ENCODE peak calls at places on chromosomes 13 and 19, in seven cellular contexts. One of them, this sample, is unnamed.

GRCh38 chr13:85828094-85828684 is 29.0 kb upstream of the SLITRK6 start:
- DNase-seq in PC-9: no peak
- DNase-seq in IMR-90: peak
- DNase-seq in CD8-positive, alpha-beta memory T cell: no peak
- DNase-seq in lung: no peak
- DNase-seq in NB4: peak
- DNase-seq in H7: no peak
- DNase-seq in this sample: no peak

GRCh38 chr19:1239796-1240737 is 1.5 kb upstream of the ATP5F1D start:
- DNase-seq in PC-9: peak
- DNase-seq in IMR-90: peak
- DNase-seq in CD8-positive, alpha-beta memory T cell: peak
- DNase-seq in lung: peak
- DNase-seq in NB4: peak
- DNase-seq in H7: peak
- DNase-seq in this sample: no peak

GRCh38 chr19:18898533-18899408 is 2.8 kb upstream of the CERS1 start:
- DNase-seq in PC-9: no peak
- DNase-seq in IMR-90: no peak
- DNase-seq in CD8-positive, alpha-beta memory T cell: no peak
- DNase-seq in lung: no peak
- DNase-seq in NB4: no peak
- DNase-seq in H7: peak
- DNase-seq in this sample: no peak

GRCh38 chr19:48390188-48391099 is 907 bp downstream of the KDELR1 start:
- DNase-seq in PC-9: peak
- DNase-seq in IMR-90: peak
- DNase-seq in CD8-positive, alpha-beta memory T cell: peak
- DNase-seq in lung: peak
- DNase-seq in NB4: peak
- DNase-seq in H7: peak
- DNase-seq in this sample: no peak

GRCh38 chr19:46606019-46606418 is 4.9 kb downstream of the CALM3 start:
- DNase-seq in PC-9: no peak
- DNase-seq in IMR-90: no peak
- DNase-seq in CD8-positive, alpha-beta memory T cell: no peak
- DNase-seq in lung: no peak
- DNase-seq in NB4: peak
- DNase-seq in H7: no peak
- DNase-seq in this sample: no peak

GRCh38 chr13:19601749-19602725 is 31.4 kb upstream of the MPHOSPH8 start:
- DNase-seq in PC-9: no peak
- DNase-seq in IMR-90: peak
- DNase-seq in CD8-positive, alpha-beta memory T cell: peak
- DNase-seq in lung: no peak
- DNase-seq in NB4: peak
- DNase-seq in H7: peak
- DNase-seq in this sample: no peak

GRCh38 chr13:49858183-49858856 is 65.8 kb upstream of the KPNA3 start:
- DNase-seq in PC-9: peak
- DNase-seq in IMR-90: peak
- DNase-seq in CD8-positive, alpha-beta memory T cell: no peak
- DNase-seq in lung: peak
- DNase-seq in NB4: no peak
- DNase-seq in H7: no peak
- DNase-seq in this sample: no peak

GRCh38 chr19:45276284-45276687 is 25.2 kb downstream of the MARK4 start:
- DNase-seq in PC-9: no peak
- DNase-seq in IMR-90: peak
- DNase-seq in CD8-positive, alpha-beta memory T cell: no peak
- DNase-seq in lung: no peak
- DNase-seq in NB4: no peak
- DNase-seq in H7: no peak
- DNase-seq in this sample: no peak

GRCh38 chr19:19061491-19061890 is 2.3 kb upstream of the SLC25A42 start:
- DNase-seq in PC-9: no peak
- DNase-seq in IMR-90: no peak
- DNase-seq in CD8-positive, alpha-beta memory T cell: no peak
- DNase-seq in lung: no peak
- DNase-seq in NB4: no peak
- DNase-seq in H7: no peak
- DNase-seq in this sample: no peak

GRCh38 chr13:51639171-51639570 is 54.9 kb downstream of the WDFY2 start:
- DNase-seq in PC-9: no peak
- DNase-seq in IMR-90: peak
- DNase-seq in CD8-positive, alpha-beta memory T cell: no peak
- DNase-seq in lung: no peak
- DNase-seq in NB4: no peak
- DNase-seq in H7: no peak
- DNase-seq in this sample: no peak
- H3K4me3 ChIP-seq in PC-9: no peak
- H3K4me3 ChIP-seq in IMR-90: no peak
- H3K4me3 ChIP-seq in CD8-positive, alpha-beta memory T cell: no peak
- H3K4me3 ChIP-seq in lung: no peak
- H3K4me3 ChIP-seq in NB4: no peak
- H3K4me3 ChIP-seq in H7: no peak
- H3K4me3 ChIP-seq in this sample: no peak

DNA sequence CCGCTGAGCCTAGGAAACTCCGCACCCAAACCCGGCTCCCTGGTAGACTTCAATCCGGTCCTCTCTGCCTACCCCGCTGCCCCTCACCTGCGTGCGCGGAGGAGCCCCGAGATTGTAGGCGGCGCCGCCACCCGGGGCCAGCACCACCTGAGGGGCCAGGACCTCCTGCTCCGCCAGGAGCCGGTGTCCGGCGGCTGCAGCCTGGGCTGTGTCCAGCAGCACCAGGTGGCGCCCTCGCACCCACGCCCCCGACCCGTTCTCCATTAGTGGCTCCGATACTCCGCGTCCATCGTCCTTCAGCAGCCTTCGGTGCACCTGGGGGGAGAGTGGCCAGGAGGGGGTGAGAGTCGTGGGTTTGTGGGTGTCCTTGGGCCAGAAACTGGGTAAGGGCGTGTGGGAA is 18.5 kb downstream of the MAN2B1 start:
- DNase-seq in PC-9: no peak
- DNase-seq in IMR-90: no peak
- DNase-seq in CD8-positive, alpha-beta memory T cell: no peak
- DNase-seq in lung: no peak
- DNase-seq in NB4: no peak
- DNase-seq in H7: peak
- DNase-seq in this sample: no peak
- H3K4me3 ChIP-seq in PC-9: no peak
- H3K4me3 ChIP-seq in IMR-90: no peak
- H3K4me3 ChIP-seq in CD8-positive, alpha-beta memory T cell: no peak
- H3K4me3 ChIP-seq in lung: no peak
- H3K4me3 ChIP-seq in NB4: no peak
- H3K4me3 ChIP-seq in H7: peak
- H3K4me3 ChIP-seq in this sample: no peak

GRCh38 chr19:10416380-10417257 is 3.7 kb upstream of the PDE4A start:
- DNase-seq in PC-9: peak
- DNase-seq in IMR-90: peak
- DNase-seq in CD8-positive, alpha-beta memory T cell: peak
- DNase-seq in lung: peak
- DNase-seq in NB4: peak
- DNase-seq in H7: peak
- DNase-seq in this sample: peak
- H3K4me3 ChIP-seq in PC-9: peak
- H3K4me3 ChIP-seq in IMR-90: peak
- H3K4me3 ChIP-seq in CD8-positive, alpha-beta memory T cell: peak
- H3K4me3 ChIP-seq in lung: peak
- H3K4me3 ChIP-seq in NB4: peak
- H3K4me3 ChIP-seq in H7: peak
- H3K4me3 ChIP-seq in this sample: peak

GRCh38 chr19:40365010-40365409 is 16.5 kb downstream of the PLD3 start:
- DNase-seq in PC-9: no peak
- DNase-seq in IMR-90: no peak
- DNase-seq in CD8-positive, alpha-beta memory T cell: no peak
- DNase-seq in lung: no peak
- DNase-seq in NB4: no peak
- DNase-seq in H7: no peak
- DNase-seq in this sample: no peak

GRCh38 chr19:40367577-40368434 is 19.3 kb downstream of the PLD3 start:
- DNase-seq in PC-9: no peak
- DNase-seq in IMR-90: no peak
- DNase-seq in CD8-positive, alpha-beta memory T cell: no peak
- DNase-seq in lung: no peak
- DNase-seq in NB4: no peak
- DNase-seq in H7: peak
- DNase-seq in this sample: no peak

GRCh38 chr19:40369797-40370196 is 20.2 kb downstream of the HIPK4 start:
- DNase-seq in PC-9: no peak
- DNase-seq in IMR-90: no peak
- DNase-seq in CD8-positive, alpha-beta memory T cell: no peak
- DNase-seq in lung: no peak
- DNase-seq in NB4: no peak
- DNase-seq in H7: no peak
- DNase-seq in this sample: no peak

GRCh38 chr19:40365613-40366401 is 17.3 kb downstream of the PLD3 start:
- DNase-seq in PC-9: peak
- DNase-seq in IMR-90: peak
- DNase-seq in CD8-positive, alpha-beta memory T cell: peak
- DNase-seq in lung: peak
- DNase-seq in NB4: peak
- DNase-seq in H7: peak
- DNase-seq in this sample: no peak

DNA sequence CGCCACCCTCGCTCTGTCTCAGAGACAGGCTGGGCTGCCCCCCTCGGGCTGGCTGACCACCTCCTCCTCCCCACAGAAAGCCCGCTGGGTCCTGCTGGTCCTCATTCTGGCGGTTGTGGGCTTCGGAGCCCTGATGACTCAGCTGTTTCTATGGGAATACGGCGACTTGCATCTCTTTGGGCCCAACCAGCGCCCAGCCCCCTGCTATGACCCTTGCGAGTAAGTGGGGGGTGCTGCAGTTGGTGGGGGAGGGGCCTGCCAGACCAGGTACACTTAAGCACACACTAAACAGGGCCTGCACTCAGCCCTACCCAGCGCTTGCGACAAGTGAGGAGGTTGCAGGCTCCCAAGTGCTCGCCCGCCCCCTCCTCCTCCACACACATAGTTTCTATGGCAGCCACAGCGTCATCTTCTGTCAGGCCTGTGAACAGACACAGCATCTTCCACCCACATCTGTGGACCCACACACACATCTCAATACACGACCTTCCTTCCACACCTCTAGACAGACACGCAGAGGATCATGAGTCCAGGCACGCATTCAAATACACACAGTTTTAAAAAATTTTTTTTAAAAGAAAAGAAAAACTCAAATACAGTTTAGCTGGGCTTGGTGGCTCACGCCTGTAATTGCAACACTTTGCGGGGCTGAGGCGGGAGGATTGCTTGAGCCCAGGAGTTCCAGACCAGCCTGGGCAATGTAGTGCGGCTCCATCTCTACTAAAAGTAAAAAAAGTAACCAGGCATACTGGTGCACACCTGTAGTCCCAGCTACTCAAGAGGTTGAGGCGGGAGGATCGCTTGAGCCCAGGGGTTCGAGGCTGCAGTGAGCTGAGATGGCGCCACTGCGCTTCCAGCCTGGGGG is 18.4 kb downstream of the PLD3 start:
- DNase-seq in PC-9: no peak
- DNase-seq in IMR-90: peak
- DNase-seq in CD8-positive, alpha-beta memory T cell: no peak
- DNase-seq in lung: peak
- DNase-seq in NB4: peak
- DNase-seq in H7: peak
- DNase-seq in this sample: no peak
- H3K4me3 ChIP-seq in PC-9: no peak
- H3K4me3 ChIP-seq in IMR-90: no peak
- H3K4me3 ChIP-seq in CD8-positive, alpha-beta memory T cell: no peak
- H3K4me3 ChIP-seq in lung: no peak
- H3K4me3 ChIP-seq in NB4: no peak
- H3K4me3 ChIP-seq in H7: peak
- H3K4me3 ChIP-seq in this sample: no peak